ENCODE peak calls at places on chromosomes 4 and X, in eight cellular contexts. Y is fibroblast of the aortic adventitia, R is WERI-Rb-1, W is astrocyte of the spinal cord, N is left ventricle myocardium inferior, C is dorsolateral prefrontal cortex, I is mammary epithelial cell, U is HepG2. H is an unnamed sample.

GRCh38 chrX:70043685-70044084 is 6.1 kb downstream of the AWAT2 start:
- DNase-seq in N (no peak), U (no peak), I (no peak), C (no peak), Y (no peak), W (no peak), R (no peak), H (no peak)

GRCh38 chrX:107448625-107449468 is 605 bp upstream of the FRMPD3 start:
- DNase-seq in C (no peak), U (no peak), W (no peak), I (no peak), R (peak), Y (no peak), N (no peak), H (no peak)

GRCh38 chr4:15894923-15895411 is 43.6 kb downstream of the FGFBP1 start:
- DNase-seq in I (peak), C (no peak), Y (peak), N (no peak), R (no peak), W (no peak), U (no peak), H (no peak)

GRCh38 chr4:56755901-56756300 is 65.6 kb downstream of the SPINK2 start:
- DNase-seq in I (peak), U (no peak), R (no peak), Y (no peak), W (peak), N (no peak), C (no peak), H (no peak)

GRCh38 chr4:118327554-118328241 is 25.1 kb downstream of the PRSS12 start:
- DNase-seq in R (no peak), C (no peak), N (no peak), Y (peak), U (no peak), W (no peak), I (no peak), H (no peak)

GRCh38 chr4:122167369-122167768 is 15.2 kb downstream of the BLTP1 start:
- DNase-seq in R (no peak), Y (no peak), C (no peak), W (no peak), I (no peak), U (no peak), N (no peak), H (no peak)

GRCh38 chr4:53644607-53645006 is 53.3 kb upstream of the LNX1 start:
- DNase-seq in U (no peak), C (no peak), Y (no peak), R (no peak), I (peak), N (no peak), W (no peak), H (no peak)

GRCh38 chrX:140091276-140091886 is 126.1 kb upstream of the CXorf66 start:
- DNase-seq in Y (no peak), I (no peak), U (no peak), N (peak), W (no peak), R (no peak), C (no peak), H (no peak)

GRCh38 chr4:53055274-53055673 is 193.2 kb downstream of the RASL11B start:
- DNase-seq in C (no peak), R (no peak), U (no peak), N (no peak), I (peak), W (peak), Y (peak), H (no peak)

GRCh38 chr4:110628321-110629213 is 5.7 kb upstream of the PITX2 start:
- DNase-seq in W (no peak), N (no peak), Y (no peak), R (no peak), C (no peak), I (no peak), U (no peak), H (no peak)

GRCh38 chr4:110624904-110625494 is 2.1 kb upstream of the PITX2 start:
- DNase-seq in Y (no peak), C (no peak), N (no peak), I (no peak), R (no peak), U (no peak), W (no peak), H (no peak)

GRCh38 chr4:110624016-110624770 is 1.3 kb upstream of the PITX2 start:
- DNase-seq in R (no peak), U (no peak), I (no peak), W (no peak), C (no peak), Y (no peak), N (no peak), H (no peak)

GRCh38 chr4:110625593-110626292 is 2.9 kb upstream of the PITX2 start:
- DNase-seq in C (no peak), Y (no peak), R (no peak), I (no peak), U (no peak), N (no peak), W (no peak), H (no peak)

DNA sequence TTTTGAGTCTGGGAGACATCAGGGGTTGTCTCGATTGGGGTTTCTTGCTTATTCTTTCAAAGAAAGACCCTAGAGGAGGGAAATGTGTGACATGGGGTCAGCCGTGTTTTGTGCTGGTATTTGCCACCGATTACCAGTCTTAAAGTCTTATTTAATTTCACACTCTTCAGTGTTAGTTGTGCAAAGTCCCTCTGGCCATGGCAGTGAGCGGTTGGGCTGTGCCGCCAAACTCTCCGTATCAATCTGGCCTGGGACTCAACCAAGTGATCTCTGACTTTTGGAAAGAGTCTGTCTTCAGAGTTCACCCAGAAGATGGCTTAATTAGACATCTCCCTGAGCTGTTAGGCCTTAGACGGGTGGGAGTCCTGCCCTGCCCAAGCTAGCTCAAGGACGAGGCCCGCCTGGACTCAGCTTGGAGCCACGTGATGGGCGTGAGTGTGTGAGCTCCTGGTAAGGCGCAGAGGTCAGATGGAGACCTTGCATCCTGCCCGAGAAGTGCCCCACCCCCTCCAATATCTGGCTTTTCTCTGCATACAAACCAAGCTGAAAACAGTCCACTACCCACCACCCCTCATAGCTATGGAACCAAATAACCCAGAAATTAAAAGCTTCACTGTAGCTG is 3.8 kb upstream of the PITX2 start:
- DNase-seq in Y (no peak), U (no peak), C (no peak), I (no peak), N (no peak), R (no peak), W (no peak), H (no peak)
- H3K4me3 ChIP-seq in Y (no peak), U (no peak), C (no peak), I (no peak), N (no peak), R (no peak), W (no peak), H (no peak)

GRCh38 chr4:109816082-109816442 is 500 bp downstream of the GAR1 start:
- DNase-seq in Y (no peak), U (no peak), R (peak), I (peak), W (no peak), C (no peak), N (no peak), H (no peak)

GRCh38 chr4:109818268-109818667 is 2.7 kb downstream of the GAR1 start:
- DNase-seq in C (no peak), U (no peak), Y (no peak), R (no peak), N (no peak), I (no peak), W (no peak), H (no peak)

GRCh38 chr4:109811707-109812106 is 3.9 kb upstream of the GAR1 start:
- DNase-seq in W (no peak), U (no peak), R (no peak), I (no peak), C (no peak), Y (no peak), N (no peak), H (no peak)

GRCh38 chr4:109816894-109817293 is 1.3 kb downstream of the GAR1 start:
- DNase-seq in W (no peak), C (no peak), Y (no peak), I (no peak), U (no peak), R (no peak), N (no peak), H (no peak)

DNA sequence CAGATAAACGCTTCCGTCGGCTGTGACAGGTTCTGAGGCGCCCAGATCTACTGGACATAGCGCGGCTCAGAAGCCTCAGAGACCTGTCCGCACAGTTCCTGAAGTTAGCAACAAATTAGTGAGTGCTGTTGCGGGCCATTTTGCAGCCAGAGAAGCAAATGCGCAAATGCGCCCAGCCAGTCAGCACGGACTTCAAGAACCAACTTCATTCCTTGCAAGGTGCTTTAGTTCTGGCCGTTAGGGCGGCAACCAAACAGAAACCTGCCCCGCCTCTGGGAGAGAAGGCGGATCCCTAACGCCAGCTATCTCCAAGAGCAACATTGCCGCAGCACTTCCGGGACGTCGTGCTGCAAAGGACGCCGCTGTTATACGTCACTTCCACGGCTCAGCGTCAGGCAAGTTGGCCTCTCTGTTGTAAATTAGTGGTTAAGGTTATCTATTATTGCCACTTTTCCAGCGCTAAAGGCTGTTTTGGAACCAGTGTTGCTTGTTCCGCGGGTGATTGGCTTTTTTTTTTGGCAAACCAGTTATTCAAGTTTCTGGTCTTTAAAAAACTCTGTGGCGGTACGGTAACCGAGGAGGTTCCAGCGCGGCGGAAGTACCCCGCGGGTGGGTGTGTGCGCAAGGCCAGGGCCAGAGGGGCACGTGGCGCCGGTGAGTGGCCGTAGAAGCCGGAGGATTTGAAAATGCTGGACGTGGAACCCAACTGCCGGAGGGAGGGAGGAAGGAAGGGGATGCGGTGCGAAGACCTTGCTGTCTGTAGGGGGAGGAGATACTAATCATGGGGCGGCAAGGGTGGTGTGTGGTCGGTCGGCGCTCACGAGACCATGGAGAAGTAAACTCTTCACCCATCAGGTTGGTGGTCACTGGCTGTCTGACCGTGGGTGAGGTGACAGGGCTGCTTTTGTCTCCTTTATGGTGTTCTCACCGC is at the start of gene GAR1:
- DNase-seq in N (peak), Y (peak), C (peak), U (peak), W (peak), I (peak), R (peak), H (peak)
- TF ChIP-seq CTCF in N (no peak), Y (no peak), C (peak), U (no peak), W (no peak), I (no peak), R (no peak), H (no peak)

DNA sequence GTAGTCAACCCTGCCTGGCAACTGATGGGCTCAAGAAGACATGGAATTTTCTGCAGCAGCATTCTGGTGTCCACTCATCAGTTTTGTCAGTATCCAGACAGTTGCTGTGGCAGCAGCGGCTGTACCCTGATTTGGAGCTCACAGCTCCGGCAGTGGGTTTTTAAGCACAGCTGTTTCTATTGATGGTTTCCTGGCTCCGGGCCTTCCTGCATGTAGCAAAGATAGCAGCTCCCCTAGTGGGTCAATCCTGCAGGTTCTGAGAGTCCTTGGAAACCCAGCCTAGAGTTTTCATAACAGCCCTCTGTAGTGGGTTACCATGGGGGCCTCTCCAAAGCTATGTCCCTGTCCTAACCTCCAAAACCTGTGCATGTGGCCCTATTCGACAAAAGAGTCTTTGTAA is 84.0 kb upstream of the ATP6AP2 start:
- DNase-seq in Y (no peak), I (no peak), W (peak), U (peak), R (no peak), C (no peak), N (no peak), H (no peak)
- H3K4me3 ChIP-seq in Y (no peak), I (no peak), W (no peak), U (no peak), R (no peak), C (no peak), N (no peak), H (no peak)

DNA sequence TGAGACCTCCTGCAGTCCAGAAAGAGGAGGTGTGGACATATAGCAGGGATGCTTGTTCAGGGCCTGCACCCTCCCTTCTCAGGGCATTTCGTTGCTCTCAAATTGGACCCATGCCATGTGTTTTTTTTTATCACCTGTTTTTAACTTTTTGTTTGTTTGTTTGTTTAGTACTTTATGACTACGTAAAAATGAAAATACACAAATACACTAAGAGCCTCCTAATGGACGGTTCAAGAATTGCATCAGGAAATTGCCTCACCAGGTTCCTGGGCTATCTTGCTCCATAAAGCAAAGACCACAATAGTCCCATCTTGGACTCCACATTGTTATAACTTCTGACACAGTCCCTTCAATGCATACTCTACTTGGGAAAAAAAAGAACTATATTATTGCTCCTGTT is 1685.9 kb upstream of the TENM3 start:
- DNase-seq in R (no peak), U (no peak), N (no peak), Y (no peak), C (no peak), W (no peak), I (no peak), H (no peak)
- TF ChIP-seq CTCF in R (peak), U (no peak), N (no peak), Y (no peak), C (no peak), W (peak), I (peak), H (peak)

DNA sequence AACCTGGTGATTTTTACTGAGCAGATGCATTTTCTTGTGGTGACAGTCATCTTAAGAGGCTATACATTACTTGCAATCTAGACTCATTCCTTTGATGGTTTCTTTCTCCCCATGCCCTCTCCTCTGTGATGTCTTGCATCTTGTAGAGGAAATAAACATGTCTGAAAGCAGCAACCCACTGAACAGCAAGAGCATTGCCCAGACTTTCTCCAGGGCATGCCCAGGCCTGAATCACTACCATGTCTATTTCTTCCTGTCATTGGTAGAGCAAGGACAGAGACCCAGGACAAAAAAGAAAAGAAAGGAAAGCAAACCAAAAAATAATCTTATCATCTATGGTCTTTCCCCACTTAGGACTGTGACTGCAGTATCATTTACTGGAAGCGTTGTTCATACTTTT is 326.1 kb downstream of the HNRNPD start:
- DNase-seq in Y (no peak), R (no peak), N (no peak), C (no peak), W (no peak), U (no peak), I (peak), H (no peak)
- H3K4me3 ChIP-seq in Y (no peak), R (no peak), N (no peak), C (no peak), W (no peak), U (no peak), I (no peak), H (no peak)

GRCh38 chrX:9698566-9698965 is 67.1 kb downstream of the GPR143 start:
- DNase-seq in W (no peak), N (no peak), U (no peak), R (no peak), Y (no peak), I (no peak), C (no peak), H (no peak)

GRCh38 chrX:9700555-9700954 is 65.1 kb downstream of the GPR143 start:
- DNase-seq in Y (no peak), U (no peak), N (no peak), C (no peak), W (no peak), R (no peak), I (no peak), H (no peak)

GRCh38 chrX:9703406-9703805 is 62.2 kb downstream of the GPR143 start:
- DNase-seq in I (no peak), C (no peak), R (no peak), U (no peak), N (no peak), Y (no peak), W (no peak), H (no peak)

GRCh38 chrX:9704876-9705465 is 60.7 kb downstream of the GPR143 start:
- DNase-seq in C (no peak), R (no peak), I (no peak), N (no peak), U (no peak), W (no peak), Y (no peak), H (no peak)

DNA sequence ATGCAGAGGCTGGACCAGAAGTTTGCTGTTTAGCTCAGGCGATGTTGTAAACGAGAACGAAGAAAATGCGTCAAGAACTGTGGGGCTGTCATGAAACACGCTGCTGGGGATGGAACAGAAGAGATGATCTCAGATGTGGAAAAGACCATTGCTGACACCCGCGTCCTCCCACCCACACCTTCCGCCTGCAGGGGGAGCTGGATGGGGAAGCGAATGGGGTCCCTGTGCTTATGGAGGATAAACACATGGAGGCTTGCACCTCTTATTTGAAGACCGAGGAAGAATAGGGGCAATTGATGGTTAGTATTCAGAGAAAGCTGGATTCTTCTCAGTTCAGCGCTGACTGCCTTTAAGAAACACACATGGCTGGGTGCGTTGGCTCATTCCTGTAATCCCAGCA is 63.9 kb downstream of the GPR143 start:
- DNase-seq in R (no peak), N (no peak), I (no peak), U (no peak), Y (no peak), C (no peak), W (no peak), H (no peak)
- TF ChIP-seq CTCF in R (no peak), N (no peak), I (no peak), U (peak), Y (no peak), C (no peak), W (no peak), H (no peak)

DNA sequence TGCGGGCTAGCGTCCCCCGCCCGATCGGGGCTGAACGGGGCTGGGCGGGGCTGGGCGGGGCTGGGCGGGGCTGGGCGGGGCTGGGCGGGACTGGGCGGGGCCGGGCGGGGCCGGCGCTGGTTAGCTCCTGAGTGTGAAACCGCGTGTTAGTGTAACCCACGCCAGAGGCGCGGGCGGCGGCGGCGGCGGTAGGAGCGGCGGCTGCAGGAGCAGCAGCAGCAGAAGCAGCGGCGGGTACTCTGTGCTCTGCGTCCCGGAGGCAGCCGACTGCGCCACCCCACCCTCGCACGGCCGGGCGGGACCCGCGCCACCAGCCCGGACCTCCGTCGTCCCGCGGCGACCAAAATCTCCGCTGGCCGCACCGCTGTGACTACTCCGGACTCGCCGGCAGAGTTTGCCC is 128.1 kb downstream of the LAS1L start:
- DNase-seq in C (no peak), U (no peak), N (no peak), W (no peak), I (no peak), Y (no peak), R (no peak), H (no peak)
- H3K4me3 ChIP-seq in C (no peak), U (no peak), N (peak), W (no peak), I (no peak), Y (no peak), R (no peak), H (no peak)

DNA sequence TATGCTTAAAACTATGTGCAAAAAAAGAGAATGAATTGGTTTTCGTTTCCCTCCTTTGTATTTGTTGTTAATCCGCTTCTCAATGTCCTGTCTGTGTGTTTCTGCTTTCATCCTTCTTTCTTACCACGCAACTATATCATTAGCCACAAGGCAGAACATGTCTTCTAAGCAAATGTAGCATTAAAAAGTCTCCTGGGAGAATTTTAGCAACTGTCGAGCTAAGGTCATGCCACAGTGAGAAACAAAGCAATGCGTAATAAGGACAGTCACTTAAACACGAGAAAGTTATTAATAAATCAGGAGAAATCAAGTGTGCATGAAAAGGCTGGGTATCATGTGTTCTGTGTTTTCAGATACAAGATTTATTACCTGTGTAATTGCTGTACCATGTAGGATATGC is 890.7 kb downstream of the TRIML1 start:
- DNase-seq in N (no peak), Y (no peak), I (no peak), U (no peak), C (no peak), R (no peak), W (no peak), H (no peak)
- TF ChIP-seq CTCF in N (no peak), Y (no peak), I (no peak), U (no peak), C (no peak), R (no peak), W (no peak), H (no peak)

GRCh38 chrX:46617906-46618305 is 44.3 kb downstream of the CHST7 start:
- DNase-seq in R (no peak), W (no peak), U (no peak), Y (no peak), I (no peak), N (no peak), C (no peak), H (no peak)
- H3K4me3 ChIP-seq in R (no peak), W (no peak), U (no peak), Y (no peak), I (no peak), N (no peak), C (no peak), H (no peak)

GRCh38 chr4:107379054-107379869 is 340.8 kb downstream of the PAPSS1 start:
- DNase-seq in N (no peak), C (no peak), U (no peak), W (peak), R (no peak), I (peak), Y (peak), H (peak)
- TF ChIP-seq CTCF in N (no peak), C (no peak), U (no peak), W (peak), R (no peak), I (no peak), Y (peak), H (no peak)

H was measured in retinal pigment epithelial cell.